ENCODE peak calls at places on chromosome 5, in six cellular contexts. B is D341Med, Y is mammary epithelial cell, P is C1 segment of cervical spinal cord, C is NCI-H1092, E is upper lobe of right lung. X is an unnamed sample.

GRCh38 chr5:96936431-96937221 is 746 bp downstream of the LNPEP start:
- DNase-seq in Y (peak), E (peak), B (peak), P (peak), C (no peak), X (peak)

GRCh38 chr5:89232139-89232603 is 349.2 kb upstream of the MEF2C start:
- DNase-seq in C (no peak), Y (no peak), P (no peak), E (no peak), B (no peak), X (no peak)

GRCh38 chr5:148035676-148036075 is 28.1 kb upstream of the SPINK5 start:
- DNase-seq in E (no peak), P (no peak), Y (no peak), C (no peak), B (no peak), X (no peak)

GRCh38 chr5:37208883-37209808 is 40.0 kb downstream of the CPLANE1 start:
- DNase-seq in E (no peak), P (no peak), C (no peak), Y (no peak), B (no peak), X (no peak)

GRCh38 chr5:178624626-178625546 is 2.0 kb downstream of the CLK4 start:
- DNase-seq in B (no peak), C (no peak), E (no peak), P (no peak), Y (peak), X (no peak)

GRCh38 chr5:178332096-178332780 is 99.6 kb upstream of the PHYKPL start:
- DNase-seq in C (no peak), P (peak), Y (no peak), E (no peak), B (no peak), X (no peak)

GRCh38 chr5:125575561-125576504 is 829.4 kb upstream of the ZNF608 start:
- DNase-seq in Y (no peak), P (peak), C (peak), B (peak), E (no peak), X (peak)

GRCh38 chr5:22649076-22649475 is 204.1 kb downstream of the CDH12 start:
- DNase-seq in B (no peak), C (no peak), E (no peak), Y (peak), P (no peak), X (no peak)

GRCh38 chr5:138753794-138754698 is 821 bp downstream of the CTNNA1 start:
- DNase-seq in E (peak), C (peak), P (peak), B (peak), Y (peak), X (peak)

GRCh38 chr5:139652788-139653241 is 4.7 kb downstream of the CXXC5 start:
- DNase-seq in P (no peak), E (no peak), B (no peak), C (no peak), Y (no peak), X (no peak)

GRCh38 chr5:79859588-79859987 is 131.5 kb downstream of the MTX3 start:
- DNase-seq in Y (no peak), P (no peak), E (no peak), B (no peak), C (no peak), X (no peak)

GRCh38 chr5:359301-359897 is 37.9 kb downstream of the AHRR start:
- DNase-seq in Y (no peak), B (no peak), P (no peak), E (no peak), C (no peak), X (no peak)

GRCh38 chr5:132961887-132962286 is 1.5 kb downstream of the AFF4 start:
- DNase-seq in P (no peak), Y (peak), C (no peak), E (no peak), B (no peak), X (no peak)

GRCh38 chr5:14250094-14250777 is 107.1 kb downstream of the TRIO start:
- DNase-seq in B (peak), E (no peak), P (peak), Y (peak), C (peak), X (peak)

GRCh38 chr5:88834108-88834462 is 48.9 kb downstream of the MEF2C start:
- DNase-seq in Y (no peak), C (no peak), P (no peak), E (no peak), B (no peak), X (no peak)

GRCh38 chr5:113022661-113023060 is 46.1 kb downstream of the DCP2 start:
- DNase-seq in E (no peak), B (no peak), Y (peak), P (no peak), C (no peak), X (no peak)

GRCh38 chr5:98372351-98372750 is 401.1 kb upstream of the RGMB start:
- DNase-seq in Y (no peak), B (no peak), E (no peak), C (no peak), P (no peak), X (no peak)

GRCh38 chr5:95884021-95884333 is 61.5 kb upstream of the GLRX start:
- DNase-seq in C (no peak), Y (peak), B (no peak), E (no peak), P (no peak), X (no peak)

GRCh38 chr5:23385036-23385435 is 122.4 kb upstream of the PRDM9 start:
- DNase-seq in B (no peak), C (no peak), P (no peak), Y (peak), E (no peak), X (no peak)

GRCh38 chr5:81756016-81756415 is 5.1 kb upstream of the SSBP2 start:
- DNase-seq in E (no peak), Y (no peak), B (no peak), P (no peak), C (no peak), X (no peak)

GRCh38 chr5:157172408-157172807 is 6.3 kb upstream of the GARIN3 start:
- DNase-seq in E (no peak), C (no peak), P (no peak), Y (peak), B (no peak), X (no peak)

GRCh38 chr5:69129413-69129812 is 35.6 kb downstream of the SLC30A5 start:
- DNase-seq in Y (peak), E (no peak), P (no peak), C (no peak), B (no peak), X (no peak)

GRCh38 chr5:90909091-90909503 is 350.5 kb downstream of the ADGRV1 start:
- DNase-seq in Y (no peak), P (no peak), E (no peak), C (no peak), B (no peak), X (no peak)

GRCh38 chr5:892390-893136 is at the start of the genes BRD9 and TRIP13:
- DNase-seq in C (peak), E (peak), B (peak), Y (peak), P (peak), X (peak)

GRCh38 chr5:148401604-148402003 is 17.8 kb downstream of the FBXO38 start:
- DNase-seq in B (no peak), Y (no peak), E (no peak), C (no peak), P (no peak), X (no peak)

GRCh38 chr5:82446765-82447164 is 168.6 kb upstream of the RPS23 start:
- DNase-seq in C (no peak), Y (no peak), P (no peak), E (no peak), B (no peak), X (no peak)

GRCh38 chr5:75054110-75054930 is 2.0 kb upstream of the GCNT4 start:
- DNase-seq in B (peak), E (peak), C (no peak), Y (no peak), P (no peak), X (no peak)

GRCh38 chr5:1241509-1242080 is 16.4 kb downstream of the SLC6A18 start:
- DNase-seq in P (no peak), B (no peak), Y (no peak), C (no peak), E (no peak), X (peak)

GRCh38 chr5:152187668-152188067 is 217.4 kb downstream of the NMUR2 start:
- DNase-seq in B (no peak), Y (no peak), P (no peak), E (no peak), C (no peak), X (no peak)

GRCh38 chr5:96433066-96433447 is at the start of gene PCSK1:
- DNase-seq in Y (no peak), P (no peak), C (peak), B (peak), E (no peak), X (peak)

GRCh38 chr5:168334161-168335094 is 43.0 kb downstream of the WWC1 start:
- DNase-seq in Y (no peak), P (no peak), E (no peak), B (no peak), C (no peak), X (no peak)

GRCh38 chr5:100004969-100005368 is 530.2 kb upstream of the FAM174A start:
- DNase-seq in E (no peak), B (no peak), C (no peak), P (no peak), Y (peak), X (no peak)

GRCh38 chr5:68406767-68407232 is 191.2 kb downstream of the PIK3R1 start:
- DNase-seq in P (no peak), B (no peak), E (no peak), Y (no peak), C (no peak), X (no peak)

X was measured in WERI-Rb-1.